ENCODE peak calls at places on chromosome 5, in four cellular contexts. Z is OCI-LY7, T is GM23248, M is H9. I is an unnamed sample. For H3K4me1, the result is how much of the 10 kb centered on the place peaks cover.

GRCh38 chr5:122259995-122260394 is 52.0 kb upstream of the SNCAIP start:
- DNase-seq in Z (no peak), T (peak), M (no peak), I (no peak)

GRCh38 chr5:115349001-115349817 is 52.8 kb upstream of the CCDC112 start:
- DNase-seq in Z (no peak), T (peak), M (no peak), I (no peak)

GRCh38 chr5:5494489-5495402 is 72.3 kb downstream of the ICE1 start:
- DNase-seq in Z (peak), T (peak), M (peak), I (peak)

GRCh38 chr5:79201206-79201605 is 34.7 kb upstream of the JMY start:
- DNase-seq in Z (no peak), T (no peak), M (no peak), I (no peak)

GRCh38 chr5:53109041-53109435 is 519 bp downstream of the MOCS2 start:
- DNase-seq in Z (peak), T (peak), M (no peak), I (peak)

GRCh38 chr5:144205141-144205551 is 34.5 kb downstream of the KCTD16 start:
- DNase-seq in Z (no peak), T (peak), M (peak), I (no peak)

GRCh38 chr5:170760126-170760525 is 23.4 kb upstream of the GABRP start:
- DNase-seq in Z (no peak), T (no peak), M (no peak), I (no peak)

GRCh38 chr5:2143088-2143487 is 260.4 kb upstream of the IRX4 start:
- DNase-seq in Z (no peak), T (no peak), M (peak), I (no peak)

GRCh38 chr5:61449756-61450155 is 117.7 kb downstream of the ZSWIM6 start:
- DNase-seq in Z (no peak), T (peak), M (no peak), I (no peak)

GRCh38 chr5:69217154-69217731 is 17.4 kb upstream of the CDK7 start:
- DNase-seq in Z (no peak), T (no peak), M (no peak), I (peak)

GRCh38 chr5:167743685-167744084 is 547.8 kb upstream of the WWC1 start:
- DNase-seq in Z (no peak), T (peak), M (no peak), I (no peak)

GRCh38 chr5:418681-419121 is 24.3 kb upstream of the EXOC3 start:
- DNase-seq in Z (no peak), T (no peak), M (peak), I (no peak)

GRCh38 chr5:147782053-147783028 is at the start of gene JAKMIP2:
- DNase-seq in Z (peak), T (peak), M (peak), I (peak)

GRCh38 chr5:76283670-76284069 is 119.4 kb upstream of the IQGAP2 start:
- DNase-seq in Z (no peak), T (no peak), M (no peak), I (no peak)

GRCh38 chr5:92147263-92147662 is 764.1 kb upstream of the ARRDC3 start:
- DNase-seq in Z (no peak), T (no peak), M (no peak), I (no peak)

GRCh38 chr5:172932313-172933017 is 26.8 kb upstream of the RPL26L1 start:
- DNase-seq in Z (peak), T (peak), M (peak), I (peak)

GRCh38 chr5:57684299-57684702 is 201.7 kb upstream of the ACTBL2 start:
- DNase-seq in Z (no peak), T (no peak), M (no peak), I (no peak)

GRCh38 chr5:91070761-91071429 is 312.2 kb downstream of the ARRDC3 start:
- DNase-seq in Z (no peak), T (no peak), M (no peak), I (no peak)

GRCh38 chr5:15929616-15930303 is 249.8 kb downstream of the MARCHF11 start:
- DNase-seq in Z (no peak), T (peak), M (no peak), I (no peak)

GRCh38 chr5:172858990-172859811 is 25.1 kb downstream of the ERGIC1 start:
- DNase-seq in Z (no peak), T (peak), M (no peak), I (no peak)

GRCh38 chr5:94908889-94909480 is 290.5 kb downstream of the SLF1 start:
- DNase-seq in Z (peak), T (peak), M (no peak), I (peak)

GRCh38 chr5:134106991-134107701 is 7.3 kb upstream of the TCF7 start:
- DNase-seq in Z (no peak), T (no peak), M (no peak), I (no peak)

GRCh38 chr5:15525679-15526275 is 25.8 kb downstream of the FBXL7 start:
- DNase-seq in Z (no peak), T (peak), M (no peak), I (no peak)

GRCh38 chr5:60287174-60287771 is 393.7 kb upstream of the PDE4D start:
- DNase-seq in Z (peak), T (peak), M (peak), I (peak)

GRCh38 chr5:154610321-154611154 is 132.5 kb upstream of the HAND1 start:
- DNase-seq in Z (peak), T (peak), M (peak), I (peak)

GRCh38 chr5:175678074-175678473 is 20.2 kb downstream of the HRH2 start:
- DNase-seq in Z (no peak), T (no peak), M (no peak), I (no peak)

GRCh38 chr5:159877894-159878448 is 38.3 kb upstream of the ADRA1B start:
- DNase-seq in Z (no peak), T (no peak), M (no peak), I (no peak)

GRCh38 chr5:173313311-173313710 is 14.9 kb downstream of the STC2 start:
- DNase-seq in Z (no peak), T (no peak), M (no peak), I (no peak)

GRCh38 chr5:170262061-170262764 is 29.4 kb downstream of the C5orf58 start:
- DNase-seq in Z (no peak), T (no peak), M (no peak), I (peak)

GRCh38 chr5:120794121-120794520 is 330.0 kb downstream of the PRR16 start:
- DNase-seq in Z (no peak), T (no peak), M (no peak), I (no peak)

GRCh38 chr5:53424691-53425597 is 55.5 kb upstream of the FST start:
- DNase-seq in Z (no peak), T (peak), M (no peak), I (no peak)

GRCh38 chr5:1357946-1358725 is 13.2 kb upstream of the CLPTM1L start:
- DNase-seq in Z (no peak), T (no peak), M (no peak), I (no peak)

GRCh38 chr5:32511778-32512374 is 67.3 kb upstream of the ZFR start:
- DNase-seq in Z (peak), T (no peak), M (no peak), I (no peak)

GRCh38 chr5:54883374-54884194 is 101.8 kb downstream of the ESM1 start:
- DNase-seq in Z (no peak), T (peak), M (peak), I (no peak)

GRCh38 chr5:54881286-54882005 is 103.9 kb downstream of the ESM1 start:
- DNase-seq in Z (no peak), T (no peak), M (no peak), I (peak)

GRCh38 chr5:54882101-54882500 is 103.3 kb downstream of the ESM1 start:
- DNase-seq in Z (no peak), T (no peak), M (no peak), I (no peak)

GRCh38 chr5:54884195-54884536 is 101.2 kb downstream of the ESM1 start:
- DNase-seq in Z (no peak), T (no peak), M (no peak), I (no peak)

GRCh38 chr5:54882841-54883240 is 102.6 kb downstream of the ESM1 start:
- DNase-seq in Z (no peak), T (no peak), M (no peak), I (no peak)
- H3K4me2 ChIP-seq in Z (no peak), T (peak), M (peak), I (no peak)

DNA sequence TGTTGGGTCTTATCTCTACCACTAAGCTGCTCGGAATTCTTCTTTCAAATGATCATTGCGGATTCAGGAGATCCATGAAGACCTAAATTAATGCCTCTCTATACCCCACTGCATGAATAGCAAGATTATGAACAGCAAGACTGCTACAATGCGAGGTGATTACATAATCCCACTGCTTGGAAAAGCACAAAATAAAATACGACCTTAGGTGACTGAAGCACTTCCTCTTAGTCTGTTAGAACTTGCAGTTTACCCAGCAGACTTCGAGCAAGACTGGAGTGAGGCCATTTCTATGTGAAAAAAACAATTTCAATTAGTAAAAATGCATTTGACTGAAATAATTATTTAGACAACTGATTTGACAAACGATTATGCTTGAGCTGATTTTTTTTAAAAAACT is 59.8 kb downstream of the SH3RF2 start:
- DNase-seq in Z (no peak), T (no peak), M (no peak), I (no peak)
- H3K4me1 ChIP-seq in Z (under half), T (under half), M (under half), I (under half)

GRCh38 chr5:157561105-157561504 is 14.5 kb downstream of the ADAM19 start:
- DNase-seq in Z (no peak), T (no peak), M (no peak), I (no peak)

GRCh38 chr5:157562111-157562581 is 13.4 kb downstream of the ADAM19 start:
- DNase-seq in Z (no peak), T (peak), M (no peak), I (no peak)

GRCh38 chr5:157563373-157564148 is 12.0 kb downstream of the ADAM19 start:
- DNase-seq in Z (no peak), T (peak), M (no peak), I (no peak)

GRCh38 chr5:157566902-157567489 is 8.6 kb downstream of the ADAM19 start:
- DNase-seq in Z (no peak), T (no peak), M (no peak), I (no peak)

GRCh38 chr5:157564149-157564711 is 11.3 kb downstream of the ADAM19 start:
- DNase-seq in Z (no peak), T (no peak), M (no peak), I (no peak)
- H3K4me2 ChIP-seq in Z (no peak), T (no peak), M (no peak), I (no peak)

GRCh38 chr5:158700997-158701391 is 398.7 kb downstream of the EBF1 start:
- DNase-seq in Z (no peak), T (no peak), M (no peak), I (no peak)
- H3K4me1 ChIP-seq in Z (under half), T (half or more), M (under half), I (under half)

DNA sequence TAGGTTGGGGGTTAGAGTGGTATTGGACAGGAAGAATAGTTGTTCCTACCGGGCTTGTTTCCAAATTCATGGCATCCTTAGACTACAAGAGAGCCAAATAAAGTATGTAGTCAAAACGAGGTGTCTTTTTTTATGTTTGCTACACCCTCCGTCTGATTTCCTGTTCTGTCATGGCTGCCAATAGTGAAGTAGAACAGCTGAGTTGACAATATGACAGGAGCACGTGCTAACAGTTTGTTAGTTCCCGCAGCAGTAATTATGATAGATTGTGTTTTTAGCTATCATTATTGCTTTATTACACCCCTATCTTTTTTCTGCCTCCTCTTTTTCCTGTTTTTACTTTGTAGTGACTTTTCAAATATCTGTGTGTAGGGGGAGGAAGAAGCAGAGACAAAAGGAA is 1048.8 kb upstream of the NUDT12 start:
- DNase-seq in Z (no peak), T (no peak), M (no peak), I (no peak)
- H3K4me2 ChIP-seq in Z (no peak), T (no peak), M (no peak), I (no peak)

GRCh38 chr5:139663207-139663606 is 15.1 kb downstream of the CXXC5 start:
- DNase-seq in Z (no peak), T (no peak), M (no peak), I (no peak)

GRCh38 chr5:139660916-139661814 is 13.0 kb downstream of the CXXC5 start:
- DNase-seq in Z (no peak), T (peak), M (no peak), I (no peak)

GRCh38 chr5:139664273-139664693 is 16.1 kb downstream of the CXXC5 start:
- DNase-seq in Z (peak), T (no peak), M (no peak), I (no peak)

GRCh38 chr5:139663752-139664151 is 15.6 kb downstream of the CXXC5 start:
- DNase-seq in Z (no peak), T (no peak), M (no peak), I (no peak)

DNA sequence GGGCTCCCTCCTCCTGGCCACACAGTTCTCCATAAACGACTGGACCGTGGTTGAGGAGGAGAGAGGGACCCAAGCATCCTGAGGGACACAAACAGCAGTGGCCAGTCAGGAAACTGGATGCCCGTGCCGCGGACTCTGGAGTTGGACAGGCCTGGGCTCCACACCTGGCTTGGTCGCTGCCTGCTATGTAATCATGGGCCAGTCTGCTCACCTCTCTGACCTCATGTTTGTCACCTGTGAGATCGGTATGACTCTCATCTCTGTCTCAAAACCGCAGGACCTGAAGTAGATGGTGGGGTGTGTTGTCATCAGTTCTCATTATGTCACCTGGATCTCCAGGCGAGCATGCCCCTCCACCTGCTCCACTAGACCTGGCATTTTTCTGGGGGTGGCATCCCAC is 14.5 kb downstream of the CXXC5 start:
- DNase-seq in Z (no peak), T (no peak), M (no peak), I (no peak)
- H3K4me1 ChIP-seq in Z (half or more), T (half or more), M (under half), I (under half)

GRCh38 chr5:141388661-141389060 is 1.2 kb downstream of the PCDHGB4 start:
- DNase-seq in Z (no peak), T (no peak), M (no peak), I (no peak)

GRCh38 chr5:141392429-141393198 is at the start of gene PCDHGA8:
- DNase-seq in Z (peak), T (peak), M (no peak), I (peak)

GRCh38 chr5:141393267-141393666 is 834 bp downstream of the PCDHGA8 start:
- DNase-seq in Z (no peak), T (no peak), M (no peak), I (no peak)

GRCh38 chr5:141384471-141385267 is 2.1 kb downstream of the PCDHGA7 start:
- DNase-seq in Z (no peak), T (no peak), M (no peak), I (no peak)

GRCh38 chr5:141389153-141390042 is 1.9 kb downstream of the PCDHGB4 start:
- DNase-seq in Z (no peak), T (no peak), M (no peak), I (no peak)
- H3K4me2 ChIP-seq in Z (no peak), T (no peak), M (no peak), I (no peak)

GRCh38 chr5:37716405-37716804 is 123.4 kb downstream of the GDNF start:
- DNase-seq in Z (no peak), T (no peak), M (no peak), I (no peak)
- H3K4me1 ChIP-seq in Z (under half), T (under half), M (under half), I (under half)

GRCh38 chr5:88819332-88819999 is 63.5 kb downstream of the MEF2C start:
- DNase-seq in Z (no peak), T (no peak), M (no peak), I (peak)
- H3K4me2 ChIP-seq in Z (peak), T (no peak), M (no peak), I (peak)

GRCh38 chr5:10367586-10367985 is 14.1 kb downstream of the MARCHF6 start:
- DNase-seq in Z (no peak), T (peak), M (no peak), I (no peak)

GRCh38 chr5:10363519-10364185 is 10.2 kb downstream of the MARCHF6 start:
- DNase-seq in Z (no peak), T (no peak), M (no peak), I (no peak)

GRCh38 chr5:10364186-10364689 is 10.7 kb downstream of the MARCHF6 start:
- DNase-seq in Z (peak), T (no peak), M (no peak), I (peak)

GRCh38 chr5:10365800-10366199 is 12.3 kb downstream of the MARCHF6 start:
- DNase-seq in Z (no peak), T (no peak), M (no peak), I (no peak)

GRCh38 chr5:10366310-10367297 is 13.1 kb downstream of the MARCHF6 start:
- DNase-seq in Z (no peak), T (peak), M (no peak), I (no peak)
- H3K4me1 ChIP-seq in Z (under half), T (under half), M (under half), I (under half)